ENCODE peak calls at places on chromosomes 12 and 14, in six cellular contexts. Z, N, P, B, L and A are unnamed samples.
A peak's percentile ranks its signal among the peaks of the same experiment; 100 is the strongest.

GRCh38 chr14:88565427-88565826 is 2.6 kb downstream of the ZC3H14 start:
- DNase-seq in Z (no peak), N (no peak), P (no peak), B (no peak), L (no peak), A (no peak)

GRCh38 chr12:48486261-48486660 is 4.0 kb downstream of the C12orf54 start:
- DNase-seq in Z (no peak), N (no peak), P (no peak), B (no peak), L (no peak), A (no peak)

GRCh38 chr14:69260979-69261605 is 1.1 kb downstream of the GALNT16 start:
- DNase-seq in Z (peak; percentile 55), N (no peak), P (no peak), B (no peak), L (no peak), A (no peak)

GRCh38 chr14:61385002-61385685 is 63.8 kb downstream of the PRKCH start:
- DNase-seq in Z (no peak), N (no peak), P (no peak), B (no peak), L (no peak), A (no peak)

GRCh38 chr14:23163830-23164229 is 19.6 kb downstream of the SLC7A8 start:
- DNase-seq in Z (no peak), N (no peak), P (no peak), B (no peak), L (no peak), A (no peak)

GRCh38 chr12:94977766-94978468 is 25.6 kb downstream of the NDUFA12 start:
- DNase-seq in Z (no peak), N (no peak), P (no peak), B (no peak), L (no peak), A (no peak)

GRCh38 chr14:77615231-77616132 is 955 bp downstream of the SPTLC2 start:
- DNase-seq in Z (no peak), N (no peak), P (peak; percentile 24), B (no peak), L (no peak), A (no peak)

GRCh38 chr14:20415723-20416622 is 2.7 kb upstream of the TEP1 start:
- DNase-seq in Z (no peak), N (peak; percentile 58), P (peak; percentile 54), B (no peak), L (no peak), A (no peak)

GRCh38 chr14:60430276-60430675 is 55.6 kb downstream of the C14orf39 start:
- DNase-seq in Z (no peak), N (no peak), P (no peak), B (no peak), L (no peak), A (no peak)

GRCh38 chr14:59768855-59769254 is 101.7 kb downstream of the RTN1 start:
- DNase-seq in Z (no peak), N (no peak), P (peak; percentile 62), B (no peak), L (no peak), A (peak; percentile 10)

GRCh38 chr14:104542871-104543830 is 36.4 kb upstream of the C14orf180 start:
- DNase-seq in Z (no peak), N (no peak), P (no peak), B (no peak), L (no peak), A (no peak)